ENCODE peak calls at places on chromosome 17, in eight cellular contexts. Z, J, S, T, G, X, D and Q are unnamed samples.

GRCh38 chr17:74686761-74687160 is 26.0 kb downstream of the CD300LF start:
- DNase-seq in T (no peak), D (no peak), Z (no peak), S (no peak), X (no peak), G (no peak), J (no peak), Q (no peak)

GRCh38 chr17:7846765-7847661 is 7.9 kb upstream of the TMEM88 start:
- DNase-seq in J (no peak), D (no peak), G (peak), S (no peak), Z (peak), T (no peak), X (peak), Q (no peak)

GRCh38 chr17:58219007-58219788 is at the start of gene MKS1:
- DNase-seq in X (peak), S (peak), T (peak), J (peak), D (peak), Z (peak), G (peak), Q (peak)

GRCh38 chr17:15092762-15093161 is 172.4 kb downstream of the PMP22 start:
- DNase-seq in G (peak), J (peak), T (peak), S (no peak), X (no peak), D (no peak), Z (no peak), Q (peak)

GRCh38 chr17:441155-441950 is 88.7 kb upstream of the RPH3AL start:
- DNase-seq in X (no peak), S (no peak), G (no peak), T (no peak), D (no peak), Z (no peak), J (no peak), Q (no peak)

GRCh38 chr17:2697611-2698162 is 13.9 kb downstream of the CLUH start:
- DNase-seq in G (peak), J (no peak), Z (peak), S (no peak), T (no peak), D (no peak), X (peak), Q (no peak)

GRCh38 chr17:58279736-58280479 is 827 bp downstream of the MPO start:
- DNase-seq in X (peak), D (no peak), G (no peak), J (no peak), T (no peak), S (no peak), Z (no peak), Q (no peak)

GRCh38 chr17:58568050-58568830 is 53.8 kb upstream of the MTMR4 start:
- DNase-seq in J (no peak), D (no peak), X (no peak), G (no peak), S (no peak), T (no peak), Z (no peak), Q (no peak)

GRCh38 chr17:30716461-30717289 is 107.8 kb downstream of the CRLF3 start:
- DNase-seq in Z (peak), J (peak), S (no peak), G (peak), T (peak), X (peak), D (no peak), Q (no peak)

GRCh38 chr17:67216544-67217320 is 28.3 kb downstream of the HELZ start:
- DNase-seq in T (no peak), Z (no peak), S (no peak), D (no peak), J (no peak), X (no peak), G (no peak), Q (no peak)

GRCh38 chr17:67218385-67218950 is 26.5 kb downstream of the HELZ start:
- DNase-seq in D (no peak), Z (no peak), J (peak), G (no peak), S (no peak), X (no peak), T (peak), Q (peak)

GRCh38 chr17:67223924-67224323 is 21.1 kb downstream of the HELZ start:
- DNase-seq in G (no peak), Z (no peak), X (no peak), T (no peak), J (no peak), S (no peak), D (peak), Q (no peak)

GRCh38 chr17:67217446-67217845 is 27.6 kb downstream of the HELZ start:
- DNase-seq in D (no peak), J (no peak), T (no peak), X (no peak), S (no peak), Z (no peak), G (no peak), Q (no peak)

DNA sequence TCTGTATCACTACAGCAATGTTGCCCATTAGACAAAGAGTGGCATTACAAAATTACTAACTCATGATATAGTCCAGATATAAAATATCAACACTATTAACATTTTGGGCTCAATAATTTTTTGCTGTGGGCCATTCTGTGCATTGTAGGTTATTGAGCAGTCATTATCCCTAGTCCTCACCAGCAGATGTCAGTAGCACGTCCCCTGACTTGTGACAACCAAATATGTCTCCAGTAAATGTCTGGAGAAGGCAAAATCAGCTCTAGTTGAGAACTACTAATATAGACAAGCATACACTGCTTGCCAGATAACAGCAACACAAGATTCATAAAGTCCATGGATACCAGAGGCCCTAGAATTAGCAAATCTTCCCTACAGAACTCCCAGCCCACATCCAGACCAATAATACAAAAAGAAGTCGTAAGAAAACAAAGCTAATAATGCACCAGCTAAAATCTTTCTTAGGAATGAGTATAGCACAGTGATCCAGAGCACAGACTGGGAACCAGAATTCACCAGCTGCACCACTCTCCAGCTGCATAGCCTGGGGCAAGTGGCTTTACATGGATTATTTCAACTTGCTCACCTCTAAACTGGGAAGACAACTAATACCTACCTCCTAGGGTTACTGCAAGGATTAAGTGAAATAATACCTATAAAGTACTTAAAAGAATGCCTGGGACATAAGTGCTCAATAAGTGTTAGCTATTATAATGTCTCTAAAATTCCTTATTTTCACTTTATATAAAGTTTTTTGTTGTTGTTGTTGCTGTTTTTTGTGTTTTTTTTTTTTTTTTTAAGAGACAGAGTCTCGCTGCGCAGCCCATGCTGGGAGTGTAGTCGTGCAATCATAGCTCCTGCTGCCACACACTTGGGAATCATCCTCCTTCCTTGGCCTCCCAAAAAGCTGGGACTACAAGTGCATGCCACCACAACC is 23.7 kb downstream of the HELZ start:
- DNase-seq in T (peak), J (peak), X (no peak), S (peak), D (peak), G (peak), Z (no peak), Q (no peak)
- TF ChIP-seq CTCF in T (peak), J (peak), X (peak), S (peak), D (peak), G (peak), Z (no peak), Q (peak)

GRCh38 chr17:75734674-75735294 is 13.5 kb downstream of the ITGB4 start:
- DNase-seq in T (no peak), J (no peak), G (no peak), D (no peak), S (peak), Z (no peak), X (no peak), Q (no peak)
- TF ChIP-seq CTCF in T (no peak), J (no peak), G (no peak), D (no peak), S (no peak), Z (no peak), X (no peak), Q (no peak)

GRCh38 chr17:68792042-68792685 is 163.0 kb downstream of the ABCA8 start:
- DNase-seq in J (peak), X (no peak), Z (no peak), D (no peak), G (no peak), T (peak), S (no peak), Q (peak)

GRCh38 chr17:68792873-68793272 is 162.3 kb downstream of the ABCA8 start:
- DNase-seq in X (no peak), Z (no peak), D (no peak), J (peak), G (no peak), S (no peak), T (no peak), Q (no peak)

GRCh38 chr17:68790931-68791330 is 164.3 kb downstream of the ABCA8 start:
- DNase-seq in T (no peak), G (no peak), D (no peak), J (peak), X (no peak), Z (no peak), S (no peak), Q (peak)

GRCh38 chr17:68790481-68790880 is 164.7 kb downstream of the ABCA8 start:
- DNase-seq in S (no peak), T (no peak), Z (no peak), D (no peak), X (no peak), J (peak), G (no peak), Q (peak)

DNA sequence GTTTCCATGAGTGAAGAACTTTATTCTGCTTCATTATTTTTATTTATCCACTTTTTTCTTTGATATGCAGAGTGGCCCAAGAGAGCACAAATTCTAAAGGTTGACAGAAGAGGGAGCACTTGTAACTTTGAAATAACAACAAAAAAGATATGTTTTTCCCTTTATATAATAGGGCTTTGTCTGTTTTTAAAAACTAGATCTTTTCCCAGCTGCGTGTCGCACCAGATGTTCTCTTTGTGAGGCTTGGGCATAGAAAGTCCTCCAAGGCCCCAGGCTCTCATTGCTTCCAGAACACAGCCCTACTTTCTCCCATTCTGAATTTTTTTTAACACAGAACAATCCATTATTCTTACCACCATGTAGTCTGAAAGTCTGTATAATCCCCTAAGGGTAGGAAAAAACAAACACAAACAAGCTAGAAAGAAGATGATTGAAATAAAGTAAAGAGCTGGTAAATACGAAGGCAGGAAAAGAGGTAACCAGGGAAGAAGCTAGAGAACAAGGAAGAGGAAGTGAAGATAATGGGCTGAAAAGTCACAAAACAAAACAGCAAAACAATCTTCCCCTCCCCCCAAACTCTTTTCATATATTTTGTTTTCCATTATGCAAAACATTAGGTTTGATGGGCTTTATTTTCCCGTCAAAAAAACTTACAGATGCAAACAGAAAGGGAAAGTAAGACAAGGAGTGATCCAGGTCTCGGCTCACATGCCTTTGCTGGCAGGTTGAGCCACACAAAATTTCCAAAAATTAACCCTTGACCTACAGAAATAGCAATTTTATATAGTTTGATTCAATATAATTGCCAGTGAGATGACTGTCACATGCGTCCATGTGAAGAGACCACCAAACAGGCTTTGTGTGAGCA is 160.3 kb downstream of the ABCA8 start:
- DNase-seq in X (no peak), G (no peak), J (peak), T (peak), D (no peak), S (peak), Z (no peak), Q (peak)
- TF ChIP-seq CTCF in X (peak), G (peak), J (peak), T (peak), D (peak), S (peak), Z (no peak), Q (peak)

GRCh38 chr17:82927311-82927660 is 87.5 kb upstream of the ZNF750 start:
- DNase-seq in Z (no peak), S (no peak), X (peak), J (no peak), G (no peak), T (no peak), D (no peak), Q (no peak)
- TF ChIP-seq CTCF in Z (no peak), S (no peak), X (no peak), J (no peak), G (no peak), T (no peak), D (no peak), Q (no peak)